ENCODE peak calls at places on chromosomes 4 and X, in four cellular contexts. A, E, T and D are unnamed samples.

GRCh38 chrX:111876646-111877045 is 665 bp downstream of the TRPC5OS start:
- DNase-seq in A (no peak), E (no peak), T (no peak), D (no peak)

GRCh38 chr4:23934915-23935314 is 45.1 kb upstream of the PPARGC1A start:
- DNase-seq in A (peak; percentile 98), E (no peak), T (peak; percentile 91), D (peak; percentile 54)

GRCh38 chrX:104482757-104483156 is 83.2 kb upstream of the IL1RAPL2 start:
- DNase-seq in A (no peak), E (no peak), T (no peak), D (peak; percentile 13)

GRCh38 chr4:88143504-88143903 is 14.9 kb downstream of the ABCG2 start:
- DNase-seq in A (peak; percentile 28), E (no peak), T (peak; percentile 86), D (peak; percentile 99)

GRCh38 chr4:112910109-112910736 is 139.2 kb upstream of the ANK2 start:
- DNase-seq in A (peak; percentile 90), E (peak; percentile 34), T (peak; percentile 60), D (no peak)

GRCh38 chr4:74449571-74450297 is 4.8 kb downstream of the AREG start:
- DNase-seq in A (peak; percentile 55), E (no peak), T (peak; percentile 10), D (peak; percentile 76)

GRCh38 chrX:151563449-151563848 is at the start of gene PASD1:
- DNase-seq in A (no peak), E (no peak), T (no peak), D (no peak)

GRCh38 chrX:72316408-72317079 is 10.8 kb upstream of the CITED1 start:
- DNase-seq in A (no peak), E (no peak), T (no peak), D (no peak)

GRCh38 chr4:48483006-48483776 is at the start of gene SLC10A4:
- DNase-seq in A (no peak), E (peak; percentile 97), T (no peak), D (no peak)

GRCh38 chr4:183101956-183102480 is 3.0 kb downstream of the WWC2 start:
- DNase-seq in A (no peak), E (no peak), T (no peak), D (peak; percentile 39)

GRCh38 chr4:98605216-98605615 is 53.2 kb downstream of the TSPAN5 start:
- DNase-seq in A (peak; percentile 27), E (no peak), T (peak; percentile 63), D (no peak)

GRCh38 chrX:38891641-38892413 is 90.6 kb downstream of the MID1IP1 start:
- DNase-seq in A (no peak), E (no peak), T (peak; percentile 28), D (peak; percentile 18)

GRCh38 chr4:150534818-150535217 is 47.1 kb upstream of the MAB21L2 start:
- DNase-seq in A (no peak), E (no peak), T (no peak), D (no peak)

GRCh38 chr4:30722092-30722915 is 2.1 kb downstream of the PCDH7 start:
- DNase-seq in A (no peak), E (no peak), T (no peak), D (no peak)

GRCh38 chrX:139203681-139204575 is 326.6 kb upstream of the F9 start:
- DNase-seq in A (peak; percentile 6), E (no peak), T (no peak), D (no peak)

GRCh38 chr4:168765726-168766125 is 244.3 kb downstream of the CBR4 start:
- DNase-seq in A (peak; percentile 33), E (no peak), T (peak; percentile 95), D (peak; percentile 75)

GRCh38 chr4:164779811-164780216 is 25.9 kb downstream of the SMIM31 start:
- DNase-seq in A (peak; percentile 60), E (peak; percentile 18), T (peak; percentile 37), D (peak; percentile 37)

GRCh38 chr4:21593268-21594002 is 355.1 kb downstream of the KCNIP4 start:
- DNase-seq in A (peak; percentile 2), E (peak; percentile 15), T (peak; percentile 1), D (no peak)

GRCh38 chrX:153181822-153182221 is 2.7 kb downstream of the MAGEA1 start:
- DNase-seq in A (no peak), E (no peak), T (no peak), D (no peak)

GRCh38 chrX:152814048-152814447 is 16.5 kb downstream of the CETN2 start:
- DNase-seq in A (no peak), E (no peak), T (no peak), D (no peak)

GRCh38 chr4:59380841-59381366 is 1819.2 kb upstream of the ADGRL3 start:
- DNase-seq in A (no peak), E (no peak), T (no peak), D (no peak)

GRCh38 chr4:59537231-59537886 is 1662.8 kb upstream of the ADGRL3 start:
- DNase-seq in A (no peak), E (no peak), T (no peak), D (peak; percentile 36)

GRCh38 chr4:15996773-15997172 is 33.8 kb upstream of the FGFBP2 start:
- DNase-seq in A (no peak), E (no peak), T (no peak), D (no peak)

GRCh38 chr4:152503606-152504290 is 32.1 kb downstream of the FBXW7 start:
- DNase-seq in A (no peak), E (no peak), T (no peak), D (no peak)

GRCh38 chr4:138259801-138260200 is 17.7 kb upstream of the SLC7A11 start:
- DNase-seq in A (peak; percentile 61), E (no peak), T (peak; percentile 80), D (peak; percentile 97)

GRCh38 chr4:88599714-88600113 is 7.4 kb downstream of the HERC3 start:
- DNase-seq in A (no peak), E (no peak), T (peak; percentile 25), D (no peak)

GRCh38 chr4:188778880-188779279 is 639.6 kb downstream of the TRIML1 start:
- DNase-seq in A (no peak), E (no peak), T (no peak), D (no peak)

GRCh38 chr4:110533590-110533910 is 57.6 kb downstream of the ENPEP start:
- DNase-seq in A (peak; percentile 17), E (no peak), T (no peak), D (no peak)

GRCh38 chr4:163493643-163494359 is 689 bp upstream of the TMA16 start:
- DNase-seq in A (no peak), E (no peak), T (no peak), D (no peak)

GRCh38 chrX:14963447-14964236 is 90.4 kb downstream of the MOSPD2 start:
- DNase-seq in A (peak; percentile 7), E (no peak), T (peak; percentile 66), D (peak; percentile 59)

GRCh38 chr4:102466298-102466697 is 34.9 kb upstream of the NFKB1 start:
- DNase-seq in A (peak; percentile 21), E (no peak), T (peak; percentile 8), D (peak; percentile 70)

GRCh38 chr4:173039617-173040176 is 128.9 kb upstream of the GALNT7 start:
- DNase-seq in A (no peak), E (no peak), T (no peak), D (no peak)

GRCh38 chr4:10605746-10606482 is 78.7 kb downstream of the CLNK start:
- DNase-seq in A (no peak), E (no peak), T (peak; percentile 82), D (peak; percentile 88)

GRCh38 chr4:156889616-156890594 is 81.7 kb downstream of the PDGFC start:
- DNase-seq in A (peak; percentile 87), E (no peak), T (peak; percentile 78), D (peak; percentile 68)

GRCh38 chr4:36067116-36067515 is 177.2 kb downstream of the ARAP2 start:
- DNase-seq in A (no peak), E (no peak), T (no peak), D (no peak)

GRCh38 chr4:121957266-121957665 is 5.4 kb upstream of the TRPC3 start:
- DNase-seq in A (no peak), E (no peak), T (no peak), D (no peak)

DNA sequence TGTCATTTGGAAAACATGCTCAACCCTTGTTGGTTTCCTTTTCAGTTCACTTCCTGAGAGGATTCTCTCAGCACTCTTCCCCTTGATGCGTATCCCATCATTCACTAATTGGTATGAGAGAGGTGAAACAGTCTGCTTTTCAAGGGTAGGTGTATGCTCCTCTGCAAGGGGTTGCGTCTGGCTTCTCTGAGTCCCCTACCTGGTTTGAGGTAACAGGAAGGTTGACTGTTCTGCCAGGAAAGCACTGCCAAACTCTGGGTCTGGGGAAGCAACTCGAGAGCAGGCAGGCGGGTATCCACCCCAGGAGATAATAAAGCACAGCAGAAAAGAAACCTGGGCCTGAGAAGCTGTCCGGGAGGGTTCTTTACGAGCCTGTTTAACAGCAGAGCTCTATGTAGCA is 101.2 kb downstream of the SHROOM4 start:
- DNase-seq in A (no peak), E (no peak), T (no peak), D (no peak)
- H3K27me3 ChIP-seq in A (no peaks in the 10 kb centered on the region), E (no peaks in the 10 kb centered on the region), T (no peaks in the 10 kb centered on the region), D (no peaks in the 10 kb centered on the region)

DNA sequence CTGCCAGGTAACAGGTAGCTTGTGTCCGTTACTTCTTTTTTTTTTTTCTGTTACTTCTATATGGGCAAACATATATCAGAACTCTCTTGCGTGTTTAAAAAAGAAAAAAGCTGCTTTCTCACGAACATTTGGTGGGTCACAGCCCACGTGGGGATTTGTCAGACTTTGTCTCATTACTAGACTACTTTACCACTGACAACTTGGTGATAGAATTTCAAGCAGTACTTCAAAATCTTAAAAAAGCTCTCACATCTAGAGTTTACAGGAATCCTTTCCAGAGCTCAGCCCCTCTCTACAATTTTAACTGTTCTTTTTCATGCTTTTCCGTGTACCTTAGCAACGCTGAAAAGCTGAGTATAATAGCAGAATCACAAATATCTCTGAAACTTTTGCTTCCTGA is 50.1 kb downstream of the SMAD1 start:
- DNase-seq in A (no peak), E (no peak), T (no peak), D (no peak)
- H3K36me3 ChIP-seq in A (no peaks in the 10 kb centered on the region), E (no peaks in the 10 kb centered on the region), T (no peaks in the 10 kb centered on the region), D (no peaks in the 10 kb centered on the region)

DNA sequence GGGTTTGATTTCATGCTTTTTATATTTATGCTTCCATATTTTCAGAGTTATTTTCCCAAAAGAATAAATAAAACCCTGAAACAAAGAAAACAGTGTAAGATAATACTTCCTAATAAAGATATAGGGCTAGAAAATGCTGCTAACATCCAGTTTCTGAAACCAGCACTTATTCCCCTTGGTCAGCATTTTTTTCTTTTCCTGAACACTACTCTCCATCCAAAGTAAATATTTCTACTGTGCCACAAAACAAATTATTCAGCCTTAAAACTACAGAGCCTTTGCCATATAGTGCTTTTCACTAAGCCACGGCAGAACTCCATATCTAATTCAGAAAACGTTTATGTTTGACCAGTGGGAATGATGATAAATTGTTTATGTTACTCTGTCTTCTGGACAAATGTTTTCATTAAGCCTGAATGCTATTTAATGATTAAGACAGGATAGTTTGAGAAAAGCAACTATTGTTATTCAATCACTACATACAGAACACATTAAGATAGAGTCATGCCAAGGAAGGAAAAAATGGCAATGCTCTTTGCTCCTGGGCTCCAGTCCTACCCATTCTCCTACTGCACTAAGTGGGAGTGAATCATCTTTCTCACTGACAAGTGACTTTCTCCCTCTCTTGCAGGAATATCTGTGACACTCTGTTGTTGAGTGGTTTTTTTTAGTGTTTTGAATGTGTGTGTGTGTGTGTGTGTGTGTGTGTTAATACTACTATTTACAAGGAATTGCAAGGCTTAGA is 723.9 kb downstream of the FAT4 start:
- DNase-seq in A (no peak), E (no peak), T (no peak), D (no peak)
- H3K4me3 ChIP-seq in A (no peak overlapping the region), E (no peak overlapping the region), T (no peak overlapping the region), D (no peak overlapping the region)

GRCh38 chrX:87005885-87006284 is 511.7 kb upstream of the KLHL4 start:
- DNase-seq in A (no peak), E (no peak), T (no peak), D (no peak)
- H3K27me3 ChIP-seq in A (no peaks in the 10 kb centered on the region), E (no peaks in the 10 kb centered on the region), T (no peaks in the 10 kb centered on the region), D (no peaks in the 10 kb centered on the region)